ENCODE peak calls at places on chromosomes 5 and 9, in seven cellular contexts. One of them, this sample, is unnamed. For H3K4me1, the result is how much of the 10 kb centered on the place peaks cover.

GRCh38 chr9:33232866-33233265 is 7.1 kb upstream of the SPINK4 start:
- DNase-seq in GM23248: no peak
- DNase-seq in IMR-90: no peak
- DNase-seq in heart left ventricle: no peak
- DNase-seq in DND-41: no peak
- DNase-seq in GM23338: no peak
- DNase-seq in lower lobe of right lung: no peak
- DNase-seq in this sample: no peak

GRCh38 chr5:64690417-64691151 is at the start of gene SHISAL2B:
- DNase-seq in GM23248: peak
- DNase-seq in IMR-90: no peak
- DNase-seq in heart left ventricle: no peak
- DNase-seq in DND-41: no peak
- DNase-seq in GM23338: peak
- DNase-seq in lower lobe of right lung: peak
- DNase-seq in this sample: peak

GRCh38 chr5:1294839-1295649 is at the start of gene TERT:
- DNase-seq in GM23248: no peak
- DNase-seq in IMR-90: no peak
- DNase-seq in heart left ventricle: no peak
- DNase-seq in DND-41: peak
- DNase-seq in GM23338: peak
- DNase-seq in lower lobe of right lung: peak
- DNase-seq in this sample: no peak

GRCh38 chr5:79621056-79621455 is 8.8 kb downstream of the TENT2 start:
- DNase-seq in GM23248: peak
- DNase-seq in IMR-90: peak
- DNase-seq in heart left ventricle: no peak
- DNase-seq in DND-41: no peak
- DNase-seq in GM23338: no peak
- DNase-seq in lower lobe of right lung: no peak
- DNase-seq in this sample: no peak

GRCh38 chr9:9942764-9943424 is 669.9 kb downstream of the PTPRD start:
- DNase-seq in GM23248: peak
- DNase-seq in IMR-90: peak
- DNase-seq in heart left ventricle: peak
- DNase-seq in DND-41: peak
- DNase-seq in GM23338: peak
- DNase-seq in lower lobe of right lung: peak
- DNase-seq in this sample: peak

GRCh38 chr5:66596791-66597757 is 881 bp downstream of the MAST4 start:
- DNase-seq in GM23248: peak
- DNase-seq in IMR-90: no peak
- DNase-seq in heart left ventricle: peak
- DNase-seq in DND-41: peak
- DNase-seq in GM23338: peak
- DNase-seq in lower lobe of right lung: peak
- DNase-seq in this sample: peak

GRCh38 chr5:175471628-175472027 is 6.7 kb upstream of the SFXN1 start:
- DNase-seq in GM23248: no peak
- DNase-seq in IMR-90: no peak
- DNase-seq in heart left ventricle: no peak
- DNase-seq in DND-41: no peak
- DNase-seq in GM23338: no peak
- DNase-seq in lower lobe of right lung: no peak
- DNase-seq in this sample: no peak

GRCh38 chr5:83570916-83571315 is 99.4 kb downstream of the VCAN start:
- DNase-seq in GM23248: peak
- DNase-seq in IMR-90: peak
- DNase-seq in heart left ventricle: no peak
- DNase-seq in DND-41: no peak
- DNase-seq in GM23338: no peak
- DNase-seq in lower lobe of right lung: no peak
- DNase-seq in this sample: no peak

GRCh38 chr9:113187935-113188595 is 33.0 kb downstream of the FKBP15 start:
- DNase-seq in GM23248: peak
- DNase-seq in IMR-90: peak
- DNase-seq in heart left ventricle: peak
- DNase-seq in DND-41: no peak
- DNase-seq in GM23338: no peak
- DNase-seq in lower lobe of right lung: peak
- DNase-seq in this sample: no peak

GRCh38 chr9:105297442-105298097 is 53.1 kb downstream of the SLC44A1 start:
- DNase-seq in GM23248: no peak
- DNase-seq in IMR-90: no peak
- DNase-seq in heart left ventricle: no peak
- DNase-seq in DND-41: no peak
- DNase-seq in GM23338: peak
- DNase-seq in lower lobe of right lung: no peak
- DNase-seq in this sample: no peak

GRCh38 chr9:74322661-74323314 is 174.3 kb upstream of the RORB start:
- DNase-seq in GM23248: no peak
- DNase-seq in IMR-90: no peak
- DNase-seq in heart left ventricle: no peak
- DNase-seq in DND-41: peak
- DNase-seq in GM23338: no peak
- DNase-seq in lower lobe of right lung: no peak
- DNase-seq in this sample: no peak

GRCh38 chr5:125412561-125413535 is 666.4 kb upstream of the ZNF608 start:
- DNase-seq in GM23248: peak
- DNase-seq in IMR-90: peak
- DNase-seq in heart left ventricle: peak
- DNase-seq in DND-41: no peak
- DNase-seq in GM23338: peak
- DNase-seq in lower lobe of right lung: peak
- DNase-seq in this sample: peak

GRCh38 chr5:119323630-119324000 is 32.2 kb upstream of the TNFAIP8 start:
- DNase-seq in GM23248: peak
- DNase-seq in IMR-90: peak
- DNase-seq in heart left ventricle: no peak
- DNase-seq in DND-41: no peak
- DNase-seq in GM23338: no peak
- DNase-seq in lower lobe of right lung: no peak
- DNase-seq in this sample: no peak
- H3K4me1 ChIP-seq in GM23248: under half
- H3K4me1 ChIP-seq in IMR-90: under half
- H3K4me1 ChIP-seq in heart left ventricle: under half
- H3K4me1 ChIP-seq in DND-41: half or more
- H3K4me1 ChIP-seq in GM23338: under half
- H3K4me1 ChIP-seq in lower lobe of right lung: under half
- H3K4me1 ChIP-seq in this sample: under half

GRCh38 chr9:128887049-128887448 is 5.1 kb downstream of the LRRC8A start:
- DNase-seq in GM23248: no peak
- DNase-seq in IMR-90: no peak
- DNase-seq in heart left ventricle: no peak
- DNase-seq in DND-41: no peak
- DNase-seq in GM23338: no peak
- DNase-seq in lower lobe of right lung: no peak
- DNase-seq in this sample: no peak
- H3K4me1 ChIP-seq in GM23248: under half
- H3K4me1 ChIP-seq in IMR-90: under half
- H3K4me1 ChIP-seq in heart left ventricle: half or more
- H3K4me1 ChIP-seq in DND-41: under half
- H3K4me1 ChIP-seq in GM23338: under half
- H3K4me1 ChIP-seq in lower lobe of right lung: half or more
- H3K4me1 ChIP-seq in this sample: under half

GRCh38 chr5:52838306-52839015 is 50.7 kb downstream of the ITGA1 start:
- DNase-seq in GM23248: peak
- DNase-seq in IMR-90: peak
- DNase-seq in heart left ventricle: no peak
- DNase-seq in DND-41: no peak
- DNase-seq in GM23338: no peak
- DNase-seq in lower lobe of right lung: no peak
- DNase-seq in this sample: no peak
- H3K4me1 ChIP-seq in GM23248: under half
- H3K4me1 ChIP-seq in IMR-90: under half
- H3K4me1 ChIP-seq in heart left ventricle: under half
- H3K4me1 ChIP-seq in DND-41: under half
- H3K4me1 ChIP-seq in GM23338: under half
- H3K4me1 ChIP-seq in lower lobe of right lung: under half
- H3K4me1 ChIP-seq in this sample: under half

GRCh38 chr9:92986175-92987110 is 39.1 kb downstream of the FGD3 start:
- DNase-seq in GM23248: peak
- DNase-seq in IMR-90: no peak
- DNase-seq in heart left ventricle: no peak
- DNase-seq in DND-41: peak
- DNase-seq in GM23338: peak
- DNase-seq in lower lobe of right lung: no peak
- DNase-seq in this sample: no peak
- H3K4me1 ChIP-seq in GM23248: under half
- H3K4me1 ChIP-seq in IMR-90: under half
- H3K4me1 ChIP-seq in heart left ventricle: under half
- H3K4me1 ChIP-seq in DND-41: under half
- H3K4me1 ChIP-seq in GM23338: under half
- H3K4me1 ChIP-seq in lower lobe of right lung: under half
- H3K4me1 ChIP-seq in this sample: under half

DNA sequence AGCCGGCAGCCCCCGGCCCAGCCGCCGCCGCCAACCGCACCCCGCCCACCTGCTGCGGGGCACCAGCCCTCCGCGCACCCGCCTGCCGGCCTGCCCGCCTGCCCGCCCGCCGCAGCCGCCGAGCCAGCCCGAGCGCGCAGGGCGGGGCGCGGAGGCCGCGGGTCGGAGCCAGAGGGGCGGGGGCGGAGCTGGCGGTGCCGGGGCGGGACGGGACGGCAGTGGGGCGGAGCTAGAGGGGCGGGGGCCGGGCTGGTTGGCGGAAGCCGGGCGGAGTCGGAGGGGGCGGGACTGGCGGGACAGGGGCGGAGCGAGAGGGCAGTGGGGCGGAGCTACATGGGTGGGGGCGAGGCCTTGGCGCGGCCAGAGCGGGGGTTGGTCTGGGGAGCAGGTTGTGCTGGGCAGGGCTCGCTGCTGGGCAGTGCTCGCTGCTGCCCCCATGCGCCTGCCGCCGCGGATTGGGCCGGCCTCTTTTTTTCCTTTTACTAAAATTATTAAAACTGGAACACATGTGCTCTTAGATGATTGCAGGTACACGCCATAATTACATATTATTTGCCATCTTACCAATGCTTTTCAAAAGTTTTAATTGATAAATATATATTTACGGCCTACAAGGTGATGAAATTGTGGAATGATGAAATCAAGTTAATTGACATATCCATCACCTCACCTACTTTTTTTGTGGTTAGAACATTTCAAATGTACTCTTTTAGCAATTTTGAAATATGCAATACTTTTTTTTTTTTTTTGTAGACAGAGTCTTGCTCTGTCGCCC is at the start of gene SH3GLB2:
- DNase-seq in GM23248: peak
- DNase-seq in IMR-90: peak
- DNase-seq in heart left ventricle: peak
- DNase-seq in DND-41: peak
- DNase-seq in GM23338: peak
- DNase-seq in lower lobe of right lung: peak
- DNase-seq in this sample: peak
- H3K4me1 ChIP-seq in GM23248: under half
- H3K4me1 ChIP-seq in IMR-90: under half
- H3K4me1 ChIP-seq in heart left ventricle: under half
- H3K4me1 ChIP-seq in DND-41: under half
- H3K4me1 ChIP-seq in GM23338: under half
- H3K4me1 ChIP-seq in lower lobe of right lung: under half
- H3K4me1 ChIP-seq in this sample: under half

GRCh38 chr9:121200346-121200745 is 1.3 kb downstream of the RAB14 start:
- DNase-seq in GM23248: peak
- DNase-seq in IMR-90: no peak
- DNase-seq in heart left ventricle: no peak
- DNase-seq in DND-41: no peak
- DNase-seq in GM23338: no peak
- DNase-seq in lower lobe of right lung: no peak
- DNase-seq in this sample: no peak
- H3K4me1 ChIP-seq in GM23248: half or more
- H3K4me1 ChIP-seq in IMR-90: under half
- H3K4me1 ChIP-seq in heart left ventricle: half or more
- H3K4me1 ChIP-seq in DND-41: under half
- H3K4me1 ChIP-seq in GM23338: under half
- H3K4me1 ChIP-seq in lower lobe of right lung: half or more
- H3K4me1 ChIP-seq in this sample: under half

This sample was measured in pancreas.